ENCODE peak calls at places on chromosomes 5 and 9, in five cellular contexts. D is neural progenitor cell, Q is fibroblast of lung, V is body of pancreas, A is spleen. B is an unnamed sample.
A peak's percentile ranks its signal among the peaks of the same experiment; 100 is the strongest.

GRCh38 chr5:165334186-165334585 is 1828.8 kb downstream of the MAT2B start:
- DNase-seq in A (no peak), V (no peak), Q (no peak), D (no peak), B (no peak)

GRCh38 chr5:84436866-84437265 is 52.2 kb upstream of the EDIL3 start:
- DNase-seq in Q (peak; percentile 4), D (no peak), A (no peak), V (no peak), B (no peak)

GRCh38 chr9:16385590-16386578 is 484.6 kb downstream of the BNC2 start:
- DNase-seq in D (no peak), V (no peak), A (no peak), Q (peak; percentile 80), B (no peak)

GRCh38 chr5:170896779-170897178 is 35.0 kb downstream of the RANBP17 start:
- DNase-seq in V (peak; percentile 10), A (peak; percentile 58), Q (peak; percentile 20), D (peak; percentile 78), B (no peak)

GRCh38 chr9:135179041-135179440 is 91.6 kb downstream of the OLFM1 start:
- DNase-seq in V (no peak), D (no peak), A (no peak), Q (no peak), B (no peak)

GRCh38 chr5:111667128-111667756 is 89.8 kb downstream of the NREP start:
- DNase-seq in V (no peak), Q (no peak), A (no peak), D (no peak), B (no peak)

GRCh38 chr9:99606955-99607354 is 214.7 kb upstream of the NR4A3 start:
- DNase-seq in Q (no peak), A (no peak), V (no peak), D (no peak), B (no peak)

GRCh38 chr5:108753877-108754276 is 6.2 kb downstream of the FER start:
- DNase-seq in D (no peak), Q (peak; percentile 45), V (no peak), A (no peak), B (no peak)

GRCh38 chr5:143192191-143192880 is 211.2 kb downstream of the NR3C1 start:
- DNase-seq in V (no peak), Q (no peak), D (no peak), A (no peak), B (no peak)

GRCh38 chr5:128765448-128766061 is 199.7 kb upstream of the SLC27A6 start:
- DNase-seq in Q (no peak), A (no peak), V (no peak), D (no peak), B (no peak)

GRCh38 chr9:98331536-98332259 is 76.2 kb upstream of the TBC1D2 start:
- DNase-seq in D (no peak), Q (peak; percentile 15), V (no peak), A (no peak), B (no peak)

GRCh38 chr9:86494644-86495081 is 140.5 kb upstream of the TUT7 start:
- DNase-seq in Q (peak; percentile 68), V (no peak), A (no peak), D (no peak), B (no peak)

GRCh38 chr5:15499528-15500325 is at the start of gene FBXL7:
- DNase-seq in Q (peak; percentile 81), A (peak; percentile 85), D (peak; percentile 92), V (peak; percentile 28), B (peak; percentile 78)

GRCh38 chr9:129172816-129173215 is 5.2 kb downstream of the IER5L start:
- DNase-seq in V (no peak), Q (no peak), D (peak; percentile 45), A (no peak), B (no peak)

GRCh38 chr5:126536874-126537273 is 58.1 kb downstream of the ALDH7A1 start:
- DNase-seq in Q (peak; percentile 17), A (no peak), V (no peak), D (no peak), B (no peak)

GRCh38 chr5:33827335-33827734 is 64.5 kb downstream of the ADAMTS12 start:
- DNase-seq in D (no peak), Q (no peak), V (no peak), A (no peak), B (no peak)

GRCh38 chr9:77534376-77535057 is 113.6 kb downstream of the GNA14 start:
- DNase-seq in A (no peak), Q (no peak), V (no peak), D (peak; percentile 31), B (no peak)

DNA sequence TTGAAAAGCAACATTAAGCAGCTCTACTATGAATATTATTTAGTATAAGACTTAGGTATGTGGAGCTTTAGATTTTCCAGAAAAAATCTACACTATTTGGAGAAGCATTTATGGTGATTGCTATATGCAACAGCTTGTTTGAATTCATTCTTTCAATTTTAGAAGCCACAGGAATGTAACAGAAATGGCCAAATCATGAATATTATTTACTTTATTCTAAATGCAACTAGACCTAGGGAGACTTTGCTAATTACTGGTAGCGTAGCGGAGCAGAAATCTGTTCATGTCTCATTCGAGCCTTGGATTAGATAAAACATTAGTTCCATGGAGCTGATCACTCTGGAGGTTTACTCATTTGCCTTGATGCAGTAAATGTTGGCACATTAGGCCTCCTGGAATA is 290.2 kb downstream of the ZNF608 start:
- DNase-seq in D (no peak), V (no peak), A (no peak), Q (peak; percentile 48), B (no peak)
- H3K4me1 ChIP-seq in D (peaks cover 50% of the 10 kb centered on the region), V (no peaks in the 10 kb centered on the region), A (peaks cover 5% of the 10 kb centered on the region), Q (peaks cover 8% of the 10 kb centered on the region), B (no peaks in the 10 kb centered on the region)

GRCh38 chr5:151086905-151087360 is 6.1 kb upstream of the TNIP1 start:
- DNase-seq in A (peak; percentile 89), V (no peak), Q (no peak), D (no peak), B (no peak)
- H3K9me3 ChIP-seq in A (no peaks in the 10 kb centered on the region), V (no peaks in the 10 kb centered on the region), Q (no peaks in the 10 kb centered on the region), D (no peaks in the 10 kb centered on the region), B (no peaks in the 10 kb centered on the region)

GRCh38 chr9:35713578-35713977 is 18.4 kb downstream of the TLN1 start:
- DNase-seq in D (no peak), A (no peak), Q (no peak), V (no peak), B (no peak)

GRCh38 chr9:35717132-35717870 is 14.7 kb downstream of the TLN1 start:
- DNase-seq in D (no peak), V (no peak), A (no peak), Q (no peak), B (no peak)

GRCh38 chr9:35714579-35715252 is 17.3 kb downstream of the TLN1 start:
- DNase-seq in D (no peak), Q (no peak), A (no peak), V (no peak), B (no peak)

GRCh38 chr9:35714123-35714522 is 17.9 kb downstream of the TLN1 start:
- DNase-seq in D (no peak), A (no peak), Q (no peak), V (no peak), B (no peak)

DNA sequence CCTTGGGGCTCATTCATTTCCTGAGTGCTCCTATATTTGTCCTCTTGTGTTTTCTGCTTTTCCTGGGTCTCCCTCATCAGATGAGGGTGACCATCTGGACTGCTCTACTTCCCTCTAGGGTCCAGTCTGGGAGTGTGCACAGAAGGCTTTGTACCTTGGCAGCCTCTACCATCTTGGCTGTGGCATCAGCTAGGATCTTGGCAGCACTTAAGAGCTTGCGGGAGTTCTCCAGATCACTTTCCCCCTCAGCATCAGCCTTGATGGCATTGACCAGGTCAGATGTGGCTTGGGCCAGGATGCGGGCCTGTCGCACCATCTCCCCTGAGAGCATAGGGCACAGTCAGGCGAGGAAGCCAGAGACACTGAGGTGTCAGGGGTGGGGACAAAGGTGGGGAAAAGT is 15.8 kb downstream of the TLN1 start:
- DNase-seq in A (no peak), V (no peak), D (no peak), Q (no peak), B (no peak)
- TF ChIP-seq CTCF in A (no peak), V (peak; percentile 9), D (no peak), Q (peak; percentile 13), B (no peak)

DNA sequence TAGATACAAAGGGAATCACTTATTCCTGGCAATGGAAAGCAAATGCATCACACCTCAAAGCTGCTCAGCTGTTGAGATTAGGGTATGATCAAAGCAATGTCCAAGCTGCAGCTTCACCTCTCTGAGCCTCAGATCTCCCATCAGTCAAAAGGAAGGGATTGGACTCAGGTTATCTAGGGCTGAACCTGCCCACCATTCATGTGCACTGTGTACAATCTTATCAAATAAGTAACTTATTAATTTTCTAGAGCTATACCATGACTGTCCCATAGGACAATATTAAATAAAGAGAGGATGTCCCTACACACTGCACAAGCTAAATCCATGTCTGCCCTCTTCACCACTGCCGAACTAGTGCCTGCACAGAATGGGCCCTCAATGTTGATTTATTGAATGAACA is 127.0 kb downstream of the HSD17B3 start:
- DNase-seq in D (no peak), Q (no peak), A (no peak), V (no peak), B (no peak)
- H3K4me1 ChIP-seq in D (peaks cover 30% of the 10 kb centered on the region), Q (peaks cover under 1% of the 10 kb centered on the region), A (no peaks in the 10 kb centered on the region), V (peaks cover 16% of the 10 kb centered on the region), B (peaks cover 2% of the 10 kb centered on the region)

GRCh38 chr5:179451099-179451812 is 99.1 kb upstream of the RUFY1 start:
- DNase-seq in D (no peak), V (no peak), A (no peak), Q (no peak), B (no peak)

GRCh38 chr5:179453616-179454015 is 96.7 kb upstream of the RUFY1 start:
- DNase-seq in D (no peak), V (no peak), Q (no peak), A (no peak), B (no peak)

GRCh38 chr5:179452356-179453230 is 97.8 kb upstream of the RUFY1 start:
- DNase-seq in A (no peak), V (no peak), Q (no peak), D (no peak), B (no peak)

GRCh38 chr5:179454354-179454753 is 96.0 kb upstream of the RUFY1 start:
- DNase-seq in Q (no peak), V (no peak), A (no peak), D (no peak), B (no peak)

DNA sequence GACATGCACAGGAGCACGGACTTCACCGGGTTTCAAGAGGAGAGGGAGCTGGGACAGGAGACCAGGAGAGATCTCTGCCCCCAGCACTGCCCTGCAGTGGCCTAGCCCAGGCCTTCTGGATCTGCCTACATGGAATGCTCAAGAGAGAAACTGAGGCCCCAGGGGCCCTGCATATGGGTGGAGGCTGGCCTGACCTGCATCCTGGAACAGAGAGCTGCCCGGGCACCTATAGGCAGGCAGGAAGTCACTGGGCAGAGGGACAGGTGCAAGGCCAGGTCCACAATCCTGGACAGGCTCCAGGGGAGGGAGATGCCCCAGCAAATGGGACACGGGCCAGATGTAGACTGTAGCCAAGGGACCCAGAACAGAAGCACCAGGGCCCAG is 98.5 kb upstream of the RUFY1 start:
- DNase-seq in Q (no peak), D (no peak), A (no peak), V (no peak), B (no peak)
- H3K9me3 ChIP-seq in Q (no peaks in the 10 kb centered on the region), D (no peaks in the 10 kb centered on the region), A (no peaks in the 10 kb centered on the region), V (no peaks in the 10 kb centered on the region), B (no peaks in the 10 kb centered on the region)

GRCh38 chr5:35924950-35925722 is 13.3 kb downstream of the CAPSL start:
- DNase-seq in V (peak; percentile 44), Q (peak; percentile 62), D (peak; percentile 81), A (peak; percentile 91), B (peak; percentile 55)

GRCh38 chr5:35924122-35924949 is 14.1 kb downstream of the CAPSL start:
- DNase-seq in D (no peak), Q (peak; percentile 47), V (no peak), A (no peak), B (no peak)

GRCh38 chr5:35920890-35921289 is 17.5 kb downstream of the CAPSL start:
- DNase-seq in Q (no peak), V (no peak), D (peak; percentile 48), A (peak; percentile 72), B (no peak)

GRCh38 chr5:35921930-35922329 is 16.5 kb downstream of the CAPSL start:
- DNase-seq in D (no peak), A (no peak), V (no peak), Q (no peak), B (no peak)

GRCh38 chr5:35922468-35922867 is 16.0 kb downstream of the CAPSL start:
- DNase-seq in A (no peak), Q (no peak), V (no peak), D (no peak), B (no peak)
- TF ChIP-seq CTCF in A (no peak), Q (no peak), V (no peak), D (no peak), B (no peak)